ENCODE peak calls at places on chromosomes 16 and 17, in eight cellular contexts. C, V, P, S, Q, T, J and E are unnamed samples.

GRCh38 chr16:71746442-71747046 is 22.0 kb upstream of the PHLPP2 start:
- DNase-seq in J (peak), T (no peak), V (peak), Q (peak), P (peak), C (peak), S (peak), E (no peak)

GRCh38 chr16:20191566-20191965 is 117.9 kb upstream of the GPR139 start:
- DNase-seq in V (no peak), T (no peak), C (no peak), P (no peak), S (no peak), Q (no peak), J (no peak), E (no peak)

GRCh38 chr16:84484579-84485254 is 19.7 kb downstream of the MEAK7 start:
- DNase-seq in P (peak), S (peak), Q (peak), T (no peak), C (peak), V (peak), J (peak), E (no peak)

GRCh38 chr16:35377142-35377541 is 1917.7 kb downstream of the TP53TG3F start:
- DNase-seq in C (no peak), S (no peak), P (no peak), Q (no peak), T (no peak), V (no peak), J (no peak), E (no peak)

GRCh38 chr17:75459590-75460267 is 3.3 kb downstream of the TMEM94 start:
- DNase-seq in J (peak), S (no peak), C (peak), V (no peak), P (no peak), Q (no peak), T (peak), E (no peak)

GRCh38 chr17:80942360-80943345 is 49.0 kb upstream of the CHMP6 start:
- DNase-seq in Q (no peak), V (no peak), J (no peak), C (no peak), S (no peak), P (no peak), T (no peak), E (no peak)

GRCh38 chr17:17950806-17951205 is 21.4 kb downstream of the TOM1L2 start:
- DNase-seq in V (peak), P (no peak), Q (no peak), J (no peak), C (no peak), S (no peak), T (no peak), E (no peak)

GRCh38 chr17:8121531-8122390 is 2.1 kb downstream of the HES7 start:
- DNase-seq in J (no peak), V (peak), P (peak), S (peak), C (peak), T (no peak), Q (peak), E (no peak)

GRCh38 chr16:51049276-51049675 is 101.8 kb downstream of the SALL1 start:
- DNase-seq in T (no peak), J (no peak), P (no peak), V (no peak), C (no peak), Q (no peak), S (no peak), E (no peak)

GRCh38 chr17:296382-296781 is 56.2 kb downstream of the RPH3AL start:
- DNase-seq in V (no peak), C (no peak), S (no peak), P (no peak), T (no peak), Q (no peak), J (no peak), E (no peak)

GRCh38 chr17:47741109-47741792 is 8.2 kb downstream of the TBX21 start:
- DNase-seq in P (no peak), T (no peak), J (no peak), Q (no peak), V (no peak), S (no peak), C (no peak), E (no peak)

GRCh38 chr17:74812109-74812864 is 36.1 kb upstream of the NAT9 start:
- DNase-seq in S (no peak), T (no peak), J (no peak), C (no peak), Q (no peak), P (no peak), V (no peak), E (no peak)

GRCh38 chr16:49650603-49651002 is 205.3 kb downstream of the ZNF423 start:
- DNase-seq in T (no peak), S (no peak), J (no peak), P (no peak), V (no peak), Q (no peak), C (no peak), E (no peak)

GRCh38 chr17:81921996-81922565 is 4.1 kb upstream of the SIRT7 start:
- DNase-seq in Q (peak), P (no peak), J (no peak), C (no peak), V (no peak), T (no peak), S (no peak), E (no peak)

GRCh38 chr16:88058136-88058535 is 106.9 kb downstream of the BANP start:
- DNase-seq in J (no peak), S (no peak), Q (no peak), C (no peak), V (no peak), P (no peak), T (no peak), E (no peak)

GRCh38 chr17:37791434-37791833 is 46.6 kb upstream of the HNF1B start:
- DNase-seq in T (no peak), C (peak), V (peak), P (no peak), Q (peak), S (peak), J (peak), E (no peak)

GRCh38 chr16:85428899-85429775 is 184.0 kb upstream of the GSE1 start:
- DNase-seq in V (no peak), C (no peak), T (no peak), Q (no peak), P (no peak), S (no peak), J (no peak), E (no peak)

GRCh38 chr17:27356091-27356705 is 62.3 kb downstream of the WSB1 start:
- DNase-seq in J (no peak), S (no peak), C (no peak), V (no peak), P (no peak), Q (peak), T (no peak), E (no peak)

GRCh38 chr16:23959069-23959800 is 123.5 kb downstream of the PRKCB start:
- DNase-seq in C (peak), P (no peak), S (no peak), J (no peak), Q (peak), T (no peak), V (no peak), E (no peak)

GRCh38 chr17:82434216-82434565 is 15.8 kb upstream of the OGFOD3 start:
- DNase-seq in V (no peak), Q (no peak), J (no peak), T (no peak), C (no peak), P (no peak), S (no peak), E (no peak)

DNA sequence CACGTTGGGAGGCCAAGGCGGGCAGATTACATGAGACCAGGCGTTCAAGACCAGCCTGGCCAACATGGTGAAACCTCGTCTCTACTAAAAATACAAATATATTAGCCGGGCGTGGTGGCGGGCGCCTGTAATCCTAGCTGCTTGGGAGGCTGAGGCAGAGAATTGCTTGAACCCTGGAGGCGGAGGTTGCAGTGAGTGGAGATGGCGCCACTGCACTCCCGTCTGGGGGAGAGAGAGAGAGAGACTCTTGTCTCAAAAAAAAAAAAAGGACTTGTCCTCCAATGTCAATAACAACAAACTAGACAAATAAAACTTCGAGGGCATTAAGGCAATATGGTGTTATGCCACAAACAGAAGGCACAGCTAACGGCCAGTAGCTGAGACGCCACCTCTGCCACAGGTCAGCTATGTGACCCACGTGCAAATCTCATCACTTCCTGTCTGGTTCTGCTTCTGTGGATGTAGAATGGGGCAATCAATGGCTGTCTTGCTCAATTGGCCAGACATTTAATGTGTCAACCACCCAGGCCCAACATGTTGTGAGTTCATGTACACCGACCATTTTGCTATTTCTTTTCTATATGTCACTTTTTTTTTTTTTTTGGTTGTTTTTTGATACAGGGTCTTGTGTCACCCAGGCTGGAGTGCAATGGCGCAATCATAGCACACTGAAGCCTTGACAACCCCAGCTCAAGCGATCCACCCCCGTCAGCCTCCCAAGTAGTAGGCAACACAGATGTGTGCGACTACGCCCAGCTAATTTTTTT is 834 bp upstream of the TXNDC11 start:
- DNase-seq in V (no peak), Q (peak), P (peak), S (peak), J (peak), C (peak), T (no peak), E (peak)
- TF ChIP-seq POLR2AphosphoS5 in V (no peak), Q (no peak), P (peak), S (no peak), J (peak), C (peak), T (no peak), E (no peak)

GRCh38 chr16:56775162-56775561 is 45.2 kb downstream of the NUP93 start:
- DNase-seq in T (no peak), C (no peak), Q (no peak), P (no peak), S (no peak), V (no peak), J (no peak), E (no peak)
- H3K4me3 ChIP-seq in T (no peak), C (no peak), Q (no peak), P (no peak), S (no peak), V (no peak), J (no peak), E (no peak)

DNA sequence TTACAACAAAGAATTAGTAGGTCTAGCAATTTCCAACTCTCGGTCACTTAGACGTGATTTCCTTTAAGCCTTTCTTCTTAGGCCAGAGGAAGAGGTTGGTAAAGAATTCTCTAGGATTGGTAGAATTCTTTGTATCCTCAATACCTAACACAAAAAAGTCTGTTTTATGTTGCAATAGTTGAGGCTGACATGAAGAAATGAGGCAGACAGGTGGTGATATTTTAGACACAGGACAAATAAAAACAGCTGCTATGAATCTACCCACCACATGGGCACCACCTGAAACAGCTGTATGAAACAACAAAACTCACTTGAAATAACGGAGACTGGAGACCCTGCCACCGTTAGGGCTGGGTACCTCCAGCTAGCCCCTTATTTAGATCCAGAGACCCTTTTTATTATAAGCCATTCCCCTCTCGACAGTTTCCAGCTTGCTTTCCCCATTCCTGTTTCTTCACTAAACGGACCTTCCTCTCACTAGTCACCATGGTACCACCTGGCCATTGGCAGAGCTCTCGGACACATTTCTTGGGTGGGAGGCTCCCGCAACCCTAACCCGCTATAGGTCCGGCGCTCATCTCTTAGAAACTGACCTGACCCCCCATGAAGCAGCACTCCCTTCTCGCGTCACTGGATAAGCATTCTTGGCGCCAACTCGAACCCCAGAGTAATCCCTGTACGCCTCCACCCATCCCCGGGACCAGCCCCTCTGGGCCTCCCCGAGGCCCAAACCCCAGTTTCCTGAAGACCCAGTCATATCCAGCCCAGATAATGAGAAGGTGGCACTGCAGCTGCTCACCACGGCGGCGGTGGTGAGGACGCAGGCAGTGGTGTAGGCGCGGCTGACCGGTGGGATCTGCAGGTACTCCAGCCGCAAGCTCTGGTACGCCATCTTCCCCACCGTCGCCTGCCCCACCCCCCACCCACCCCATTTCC is at the start of gene DERL2:
- DNase-seq in T (no peak), P (no peak), Q (peak), J (peak), C (no peak), S (no peak), V (peak), E (no peak)
- TF ChIP-seq REST in T (no peak), P (no peak), Q (no peak), J (no peak), C (no peak), S (peak), V (no peak), E (no peak)

GRCh38 chr17:61625564-61625963 is 34.5 kb upstream of the NACA2 start:
- DNase-seq in V (no peak), T (no peak), Q (no peak), C (no peak), S (no peak), J (no peak), P (no peak), E (no peak)

GRCh38 chr17:61624951-61625350 is 33.9 kb upstream of the NACA2 start:
- DNase-seq in S (no peak), C (no peak), T (no peak), Q (no peak), V (no peak), P (no peak), J (no peak), E (no peak)

GRCh38 chr17:61627658-61628057 is 36.6 kb upstream of the NACA2 start:
- DNase-seq in P (no peak), Q (no peak), V (no peak), C (no peak), S (no peak), J (no peak), T (no peak), E (no peak)

GRCh38 chr17:61631800-61632199 is 40.8 kb upstream of the NACA2 start:
- DNase-seq in C (no peak), T (no peak), J (no peak), S (no peak), V (no peak), P (no peak), Q (no peak), E (no peak)

GRCh38 chr17:61627125-61627524 is 36.1 kb upstream of the NACA2 start:
- DNase-seq in S (no peak), C (no peak), Q (no peak), T (no peak), V (no peak), J (no peak), P (no peak), E (no peak)
- TF ChIP-seq POLR2AphosphoS5 in S (no peak), C (no peak), Q (no peak), T (no peak), V (no peak), J (no peak), P (no peak), E (no peak)